ENCODE peak calls at places on chromosomes 3 and 15, in ten cellular contexts. C, K, F, B, Q, G, O, Y, A and J are unnamed samples.

GRCh38 chr3:127211118-127212060 is 18.5 kb downstream of the PRR23E start:
- DNase-seq in C (no peak), K (no peak), F (no peak), B (no peak), Q (no peak), G (no peak), O (no peak), Y (no peak), A (peak), J (no peak)

GRCh38 chr3:46113608-46114007 is 86.3 kb upstream of the XCR1 start:
- DNase-seq in C (no peak), K (no peak), F (no peak), B (no peak), Q (no peak), G (no peak), O (no peak), Y (no peak), A (no peak), J (no peak)

GRCh38 chr15:51450001-51450400 is 108.5 kb downstream of the GLDN start:
- DNase-seq in C (peak), K (no peak), F (no peak), B (no peak), Q (no peak), G (no peak), O (no peak), Y (no peak), A (no peak), J (no peak)

GRCh38 chr3:182530316-182530715 is 263.0 kb upstream of the ATP11B start:
- DNase-seq in C (no peak), K (no peak), F (no peak), B (no peak), Q (no peak), G (no peak), O (no peak), Y (no peak), A (no peak), J (no peak)

GRCh38 chr15:61186905-61187865 is 41.9 kb downstream of the RORA start:
- DNase-seq in C (peak), K (peak), F (no peak), B (no peak), Q (no peak), G (no peak), O (no peak), Y (no peak), A (no peak), J (peak)

GRCh38 chr15:44692659-44693058 is 18.5 kb downstream of the PATL2 start:
- DNase-seq in C (no peak), K (no peak), F (no peak), B (no peak), Q (no peak), G (no peak), O (no peak), Y (no peak), A (no peak), J (no peak)

GRCh38 chr3:149581248-149581647 is 76.6 kb downstream of the WWTR1 start:
- DNase-seq in C (peak), K (no peak), F (no peak), B (no peak), Q (no peak), G (no peak), O (no peak), Y (no peak), A (peak), J (no peak)

GRCh38 chr3:18998069-18998468 is 150.2 kb upstream of the KCNH8 start:
- DNase-seq in C (no peak), K (no peak), F (no peak), B (no peak), Q (no peak), G (no peak), O (no peak), Y (no peak), A (no peak), J (no peak)

GRCh38 chr15:93025625-93025982 is 63.4 kb downstream of the RGMA start:
- DNase-seq in C (no peak), K (no peak), F (no peak), B (no peak), Q (no peak), G (no peak), O (no peak), Y (no peak), A (no peak), J (no peak)

GRCh38 chr15:38176155-38176554 is 76.5 kb upstream of the SPRED1 start:
- DNase-seq in C (peak), K (no peak), F (no peak), B (no peak), Q (no peak), G (no peak), O (no peak), Y (no peak), A (peak), J (no peak)

GRCh38 chr15:97078556-97078955 is 748.1 kb downstream of the NR2F2 start:
- DNase-seq in C (no peak), K (no peak), F (no peak), B (no peak), Q (no peak), G (no peak), O (no peak), Y (no peak), A (no peak), J (no peak)

GRCh38 chr3:113231827-113232253 is 20.5 kb downstream of the BOC start:
- DNase-seq in C (peak), K (no peak), F (no peak), B (no peak), Q (no peak), G (no peak), O (peak), Y (no peak), A (no peak), J (no peak)

GRCh38 chr3:194267744-194268658 is 83.1 kb downstream of the CPN2 start:
- DNase-seq in C (no peak), K (no peak), F (no peak), B (no peak), Q (no peak), G (no peak), O (no peak), Y (no peak), A (no peak), J (peak)

GRCh38 chr3:93924491-93924890 is 49.2 kb downstream of the PROS1 start:
- DNase-seq in C (no peak), K (no peak), F (no peak), B (no peak), Q (no peak), G (no peak), O (no peak), Y (no peak), A (no peak), J (no peak)

GRCh38 chr3:155676252-155676981 is 68.5 kb downstream of the PLCH1 start:
- DNase-seq in C (peak), K (no peak), F (peak), B (peak), Q (peak), G (no peak), O (no peak), Y (no peak), A (no peak), J (no peak)

GRCh38 chr3:127368186-127369032 is 80.6 kb upstream of the PRR20G start:
- DNase-seq in C (no peak), K (no peak), F (no peak), B (no peak), Q (peak), G (no peak), O (no peak), Y (no peak), A (no peak), J (no peak)

GRCh38 chr3:36332139-36332538 is 48.2 kb upstream of the STAC start:
- DNase-seq in C (no peak), K (no peak), F (no peak), B (no peak), Q (no peak), G (no peak), O (no peak), Y (no peak), A (no peak), J (no peak)

GRCh38 chr15:80982205-80982604 is 7.4 kb downstream of the MESD start:
- DNase-seq in C (no peak), K (no peak), F (no peak), B (no peak), Q (no peak), G (peak), O (no peak), Y (no peak), A (peak), J (no peak)

GRCh38 chr3:144923051-144923450 is 951.4 kb downstream of the DIPK2A start:
- DNase-seq in C (no peak), K (no peak), F (no peak), B (no peak), Q (no peak), G (no peak), O (no peak), Y (no peak), A (no peak), J (no peak)

GRCh38 chr3:10263549-10264363 is 15.5 kb downstream of the TATDN2 start:
- DNase-seq in C (peak), K (peak), F (peak), B (no peak), Q (peak), G (peak), O (peak), Y (no peak), A (no peak), J (peak)

GRCh38 chr15:74196175-74196574 is 6.4 kb downstream of the STRA6 start:
- DNase-seq in C (peak), K (peak), F (no peak), B (peak), Q (no peak), G (no peak), O (peak), Y (no peak), A (no peak), J (peak)

GRCh38 chr3:119601154-119601553 is 3.5 kb downstream of the PLA1A start:
- DNase-seq in C (no peak), K (no peak), F (no peak), B (no peak), Q (no peak), G (no peak), O (no peak), Y (no peak), A (no peak), J (no peak)

GRCh38 chr15:63600001-63600645 is 2.9 kb downstream of the FBXL22 start:
- DNase-seq in C (no peak), K (no peak), F (peak), B (no peak), Q (peak), G (no peak), O (peak), Y (no peak), A (no peak), J (no peak)

GRCh38 chr3:28916713-28917499 is 364.0 kb upstream of the RBMS3 start:
- DNase-seq in C (peak), K (no peak), F (no peak), B (peak), Q (peak), G (no peak), O (no peak), Y (peak), A (peak), J (no peak)

GRCh38 chr15:73058437-73058836 is 6.2 kb downstream of the NEO1 start:
- DNase-seq in C (no peak), K (no peak), F (no peak), B (no peak), Q (no peak), G (no peak), O (no peak), Y (no peak), A (no peak), J (no peak)

GRCh38 chr3:178967184-178967532 is 104.5 kb downstream of the ZMAT3 start:
- DNase-seq in C (no peak), K (no peak), F (no peak), B (no peak), Q (no peak), G (no peak), O (no peak), Y (no peak), A (no peak), J (no peak)

GRCh38 chr15:90106522-90107117 is 4.4 kb upstream of the IDH2 start:
- DNase-seq in C (peak), K (no peak), F (no peak), B (no peak), Q (no peak), G (no peak), O (peak), Y (peak), A (no peak), J (no peak)

GRCh38 chr15:77546870-77547269 is 85.8 kb downstream of the LINGO1 start:
- DNase-seq in C (no peak), K (no peak), F (no peak), B (no peak), Q (no peak), G (no peak), O (no peak), Y (no peak), A (no peak), J (no peak)

GRCh38 chr3:79937567-79937966 is 169.8 kb upstream of the ROBO1 start:
- DNase-seq in C (no peak), K (no peak), F (no peak), B (no peak), Q (peak), G (no peak), O (no peak), Y (no peak), A (no peak), J (no peak)

GRCh38 chr3:122940628-122941086 is 86.9 kb downstream of the SEMA5B start:
- DNase-seq in C (peak), K (no peak), F (no peak), B (no peak), Q (no peak), G (no peak), O (no peak), Y (no peak), A (no peak), J (no peak)

GRCh38 chr3:122943828-122944190 is 83.8 kb downstream of the SEMA5B start:
- DNase-seq in C (no peak), K (no peak), F (no peak), B (no peak), Q (no peak), G (no peak), O (no peak), Y (no peak), A (no peak), J (no peak)

GRCh38 chr3:122942241-122942640 is 85.3 kb downstream of the SEMA5B start:
- DNase-seq in C (no peak), K (no peak), F (no peak), B (no peak), Q (no peak), G (no peak), O (no peak), Y (no peak), A (no peak), J (no peak)

GRCh38 chr3:122942937-122943827 is 84.4 kb downstream of the SEMA5B start:
- DNase-seq in C (peak), K (no peak), F (peak), B (peak), Q (peak), G (peak), O (peak), Y (peak), A (peak), J (peak)

DNA sequence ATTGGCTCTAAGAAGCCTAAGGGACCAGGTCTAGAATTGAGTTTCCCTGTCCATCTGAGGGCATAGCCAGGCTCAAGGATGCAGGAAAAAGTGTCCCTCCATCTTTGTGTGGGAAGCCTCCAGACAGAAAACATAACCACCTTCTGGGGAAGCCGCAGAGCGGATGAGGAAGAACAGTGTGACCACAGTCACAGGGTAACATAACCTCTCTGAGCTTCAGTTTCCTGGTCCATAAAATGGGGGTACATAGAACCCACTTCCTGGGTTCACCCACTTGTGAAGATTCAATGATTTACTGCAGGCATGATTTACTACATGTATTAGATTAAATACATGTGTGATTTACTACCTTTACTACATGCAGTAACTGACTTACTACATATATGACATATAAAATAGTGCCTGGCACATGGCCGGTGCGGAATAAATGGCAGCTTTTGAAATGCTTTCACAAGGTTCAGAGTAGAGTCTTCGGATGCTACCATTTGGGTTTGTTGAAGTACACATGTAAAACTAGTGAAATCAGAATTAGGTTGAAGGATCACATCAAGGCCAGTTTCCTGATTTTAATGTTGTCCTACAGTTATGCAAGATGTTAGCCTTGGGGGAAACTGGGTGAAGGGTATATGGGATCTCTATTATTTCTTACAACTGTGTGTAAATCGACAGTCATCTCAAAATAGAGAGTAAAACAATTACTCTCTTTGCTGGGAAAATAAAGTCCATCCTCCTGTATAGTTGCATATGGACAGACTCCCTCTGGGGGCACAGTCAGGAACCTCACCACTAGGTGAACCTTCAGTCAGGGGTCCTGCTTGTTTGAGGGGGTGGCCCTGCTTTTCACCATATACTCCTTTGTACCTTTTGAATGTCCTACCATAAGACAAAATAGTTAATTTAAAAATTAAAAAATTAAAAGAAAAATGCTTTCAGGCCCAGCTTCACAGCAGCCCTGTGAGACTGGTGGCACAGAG is 86.0 kb downstream of the SEMA5B start:
- DNase-seq in C (no peak), K (no peak), F (no peak), B (no peak), Q (no peak), G (peak), O (no peak), Y (no peak), A (no peak), J (no peak)
- TF ChIP-seq CTCF in C (peak), K (no peak), F (peak), B (no peak), Q (peak), G (no peak), O (no peak), Y (no peak), A (no peak), J (peak)

GRCh38 chr3:24645047-24645446 is 150.4 kb upstream of the THRB start:
- DNase-seq in C (no peak), K (no peak), F (no peak), B (no peak), Q (no peak), G (no peak), O (no peak), Y (no peak), A (no peak), J (no peak)

GRCh38 chr3:24639640-24640329 is 145.1 kb upstream of the THRB start:
- DNase-seq in C (no peak), K (no peak), F (no peak), B (no peak), Q (no peak), G (no peak), O (no peak), Y (no peak), A (no peak), J (no peak)

GRCh38 chr3:24641628-24642027 is 147.0 kb upstream of the THRB start:
- DNase-seq in C (no peak), K (no peak), F (no peak), B (no peak), Q (no peak), G (no peak), O (no peak), Y (no peak), A (no peak), J (no peak)

GRCh38 chr3:24639061-24639460 is 144.4 kb upstream of the THRB start:
- DNase-seq in C (no peak), K (no peak), F (no peak), B (no peak), Q (no peak), G (no peak), O (no peak), Y (no peak), A (no peak), J (no peak)

GRCh38 chr3:24640330-24640877 is 145.8 kb upstream of the THRB start:
- DNase-seq in C (peak), K (no peak), F (no peak), B (no peak), Q (peak), G (no peak), O (peak), Y (no peak), A (no peak), J (no peak)
- TF ChIP-seq CTCF in C (peak), K (no peak), F (peak), B (no peak), Q (peak), G (peak), O (peak), Y (no peak), A (peak), J (no peak)

GRCh38 chr3:106130384-106131084 is 261.7 kb upstream of the CBLB start:
- DNase-seq in C (peak), K (no peak), F (no peak), B (no peak), Q (no peak), G (peak), O (no peak), Y (no peak), A (no peak), J (no peak)
- TF ChIP-seq CTCF in C (no peak), K (no peak), F (no peak), B (no peak), Q (no peak), G (no peak), O (no peak), Y (no peak), A (no peak), J (no peak)

GRCh38 chr3:129343643-129344360 is 65.1 kb downstream of the HMCES start:
- DNase-seq in C (peak), K (no peak), F (peak), B (peak), Q (peak), G (peak), O (peak), Y (no peak), A (peak), J (no peak)
- TF ChIP-seq CTCF in C (peak), K (no peak), F (peak), B (no peak), Q (peak), G (peak), O (peak), Y (peak), A (peak), J (peak)

GRCh38 chr3:59607628-59608027 is 557.8 kb upstream of the CFAP20DC start:
- DNase-seq in C (peak), K (no peak), F (no peak), B (no peak), Q (no peak), G (no peak), O (no peak), Y (no peak), A (no peak), J (no peak)
- TF ChIP-seq CTCF in C (peak), K (no peak), F (no peak), B (no peak), Q (no peak), G (no peak), O (no peak), Y (no peak), A (no peak), J (no peak)

GRCh38 chr3:168087539-168087938 is 8.2 kb downstream of the GOLIM4 start:
- DNase-seq in C (no peak), K (no peak), F (no peak), B (no peak), Q (no peak), G (no peak), O (no peak), Y (no peak), A (no peak), J (no peak)

GRCh38 chr3:168090306-168091085 is 5.2 kb downstream of the GOLIM4 start:
- DNase-seq in C (peak), K (no peak), F (no peak), B (no peak), Q (no peak), G (no peak), O (no peak), Y (no peak), A (no peak), J (no peak)

GRCh38 chr3:168086541-168087260 is 9.0 kb downstream of the GOLIM4 start:
- DNase-seq in C (no peak), K (no peak), F (no peak), B (no peak), Q (no peak), G (no peak), O (no peak), Y (no peak), A (no peak), J (no peak)

GRCh38 chr3:168089179-168089771 is 6.4 kb downstream of the GOLIM4 start:
- DNase-seq in C (no peak), K (no peak), F (no peak), B (no peak), Q (no peak), G (no peak), O (no peak), Y (no peak), A (no peak), J (no peak)

GRCh38 chr3:168088106-168088722 is 7.5 kb downstream of the GOLIM4 start:
- DNase-seq in C (peak), K (no peak), F (peak), B (no peak), Q (peak), G (no peak), O (peak), Y (no peak), A (peak), J (no peak)
- TF ChIP-seq CTCF in C (peak), K (no peak), F (peak), B (no peak), Q (peak), G (peak), O (no peak), Y (no peak), A (peak), J (no peak)

GRCh38 chr3:139044366-139045210 is at the start of gene PRR23C:
- DNase-seq in C (no peak), K (no peak), F (no peak), B (no peak), Q (no peak), G (peak), O (no peak), Y (no peak), A (no peak), J (no peak)
- TF ChIP-seq CTCF in C (no peak), K (no peak), F (no peak), B (no peak), Q (no peak), G (peak), O (no peak), Y (no peak), A (no peak), J (peak)

GRCh38 chr3:191244242-191244867 is 45.3 kb downstream of the OSTN start:
- DNase-seq in C (peak), K (no peak), F (no peak), B (no peak), Q (no peak), G (peak), O (no peak), Y (no peak), A (peak), J (no peak)
- TF ChIP-seq CTCF in C (peak), K (no peak), F (peak), B (no peak), Q (peak), G (no peak), O (peak), Y (peak), A (peak), J (peak)